ENCODE peak calls at places on chromosomes 7 and 10, in ten cellular contexts. I, A, P, S, K, X, W, J, F and Y are unnamed samples.
A peak's percentile ranks its signal among the peaks of the same experiment; 100 is the strongest.

GRCh38 chr7:104962781-104963180 is 51.2 kb upstream of the KMT2E start:
- DNase-seq in I (no peak), A (no peak), P (no peak), S (no peak), K (no peak), X (no peak), W (no peak), J (no peak), F (no peak), Y (no peak)

GRCh38 chr10:78982726-78983125 is 86.0 kb upstream of the ZMIZ1 start:
- DNase-seq in I (peak; percentile 10), A (no peak), P (no peak), S (no peak), K (no peak), X (no peak), W (no peak), J (no peak), F (no peak), Y (no peak)

GRCh38 chr10:96338279-96338925 is 20.4 kb downstream of the OPALIN start:
- DNase-seq in I (no peak), A (no peak), P (no peak), S (no peak), K (no peak), X (no peak), W (no peak), J (no peak), F (no peak), Y (no peak)

GRCh38 chr7:143934526-143935340 is at the start of gene OR2F2:
- DNase-seq in I (no peak), A (no peak), P (peak; percentile 84), S (no peak), K (no peak), X (no peak), W (no peak), J (no peak), F (no peak), Y (no peak)

GRCh38 chr10:42951486-42952251 is 125.2 kb upstream of the RET start:
- DNase-seq in I (peak; percentile 72), A (no peak), P (no peak), S (peak; percentile 46), K (no peak), X (peak; percentile 14), W (no peak), J (no peak), F (peak; percentile 11), Y (no peak)

GRCh38 chr7:68706291-68706690 is 892.0 kb upstream of the AUTS2 start:
- DNase-seq in I (no peak), A (no peak), P (peak; percentile 91), S (no peak), K (peak; percentile 98), X (no peak), W (no peak), J (no peak), F (no peak), Y (no peak)

GRCh38 chr10:19572056-19572455 is 244.2 kb upstream of the PLXDC2 start:
- DNase-seq in I (no peak), A (no peak), P (no peak), S (no peak), K (no peak), X (no peak), W (no peak), J (no peak), F (no peak), Y (no peak)

GRCh38 chr10:60827791-60828488 is 49.7 kb downstream of the CDK1 start:
- DNase-seq in I (no peak), A (no peak), P (peak; percentile 86), S (no peak), K (no peak), X (no peak), W (peak; percentile 23), J (no peak), F (peak; percentile 89), Y (no peak)

GRCh38 chr10:24873281-24873683 is 79.1 kb downstream of the PRTFDC1 start:
- DNase-seq in I (no peak), A (no peak), P (peak; percentile 95), S (no peak), K (peak; percentile 38), X (peak; percentile 30), W (peak; percentile 27), J (no peak), F (peak; percentile 51), Y (no peak)

GRCh38 chr7:9785211-9785610 is 1188.5 kb upstream of the PHF14 start:
- DNase-seq in I (no peak), A (no peak), P (no peak), S (no peak), K (no peak), X (no peak), W (no peak), J (no peak), F (no peak), Y (no peak)

GRCh38 chr7:36264123-36264916 is 111.3 kb downstream of the EEPD1 start:
- DNase-seq in I (no peak), A (no peak), P (peak; percentile 28), S (no peak), K (no peak), X (no peak), W (no peak), J (no peak), F (no peak), Y (no peak)

GRCh38 chr10:124016795-124017375 is 76.5 kb downstream of the CHST15 start:
- DNase-seq in I (peak; percentile 14), A (no peak), P (no peak), S (no peak), K (no peak), X (no peak), W (no peak), J (no peak), F (no peak), Y (no peak)

GRCh38 chr7:93160410-93160809 is 12.2 kb upstream of the SAMD9L start:
- DNase-seq in I (no peak), A (no peak), P (peak; percentile 30), S (no peak), K (no peak), X (no peak), W (no peak), J (no peak), F (no peak), Y (no peak)

GRCh38 chr10:15293862-15294835 is 76.9 kb downstream of the FAM171A1 start:
- DNase-seq in I (no peak), A (no peak), P (peak; percentile 25), S (no peak), K (no peak), X (no peak), W (no peak), J (no peak), F (no peak), Y (no peak)

GRCh38 chr10:49331431-49331830 is 32.5 kb downstream of the C10orf71 start:
- DNase-seq in I (no peak), A (no peak), P (no peak), S (no peak), K (no peak), X (no peak), W (no peak), J (no peak), F (no peak), Y (no peak)

GRCh38 chr10:101003639-101004206 is 4.1 kb downstream of the LZTS2 start:
- DNase-seq in I (peak; percentile 54), A (no peak), P (no peak), S (no peak), K (no peak), X (no peak), W (no peak), J (no peak), F (no peak), Y (no peak)

GRCh38 chr10:132664883-132665282 is 121.1 kb downstream of the NKX6-2 start:
- DNase-seq in I (no peak), A (no peak), P (no peak), S (peak; percentile 23), K (no peak), X (no peak), W (no peak), J (no peak), F (no peak), Y (no peak)

GRCh38 chr10:131911451-131911850 is 10.6 kb downstream of the PPP2R2D start:
- DNase-seq in I (no peak), A (no peak), P (no peak), S (no peak), K (no peak), X (no peak), W (peak; percentile 38), J (no peak), F (no peak), Y (peak; percentile 58)

GRCh38 chr10:239109-239508 is 103.9 kb downstream of the ZMYND11 start:
- DNase-seq in I (no peak), A (no peak), P (peak; percentile 29), S (no peak), K (peak; percentile 18), X (no peak), W (no peak), J (no peak), F (no peak), Y (no peak)

DNA sequence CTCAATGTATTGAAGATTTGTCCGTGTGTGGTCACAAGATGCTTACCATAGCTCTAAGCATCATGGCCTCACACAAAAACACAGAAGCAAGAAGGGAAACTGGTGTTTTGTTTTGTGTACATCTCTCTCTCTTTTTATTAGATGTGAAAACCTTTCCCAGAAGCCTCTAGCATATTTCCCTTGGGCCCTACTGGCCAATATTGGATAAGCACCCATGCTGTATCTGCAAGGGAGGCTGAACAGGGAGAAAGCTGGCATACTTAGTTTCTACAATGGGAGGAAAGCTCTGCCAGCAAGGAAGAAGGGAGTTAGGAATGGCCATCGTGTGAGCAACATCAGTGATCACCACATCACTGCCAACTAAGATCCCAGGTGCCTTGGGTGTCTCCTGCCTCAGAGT is 9.6 kb upstream of the NAMPT start:
- DNase-seq in I (no peak), A (no peak), P (no peak), S (no peak), K (no peak), X (no peak), W (no peak), J (no peak), F (no peak), Y (no peak)
- TF ChIP-seq CTCF in I (no peak), A (no peak), P (peak; percentile 6), S (no peak), K (no peak), X (no peak), W (no peak), J (no peak), F (no peak), Y (no peak)

GRCh38 chr10:104231784-104232612 is at the start of gene CFAP43:
- DNase-seq in I (peak; percentile 100), A (peak; percentile 99), P (peak; percentile 91), S (peak; percentile 100), K (peak; percentile 96), X (peak; percentile 99), W (peak; percentile 98), J (peak; percentile 97), F (peak; percentile 93), Y (peak; percentile 99)
- TF ChIP-seq POLR2A in I (no peak), A (peak; percentile 66), P (no peak), S (no peak), K (peak; percentile 50), X (peak; percentile 67), W (no peak), J (no peak), F (peak; percentile 54), Y (peak; percentile 33)

GRCh38 chr7:159115601-159116501 is 28.8 kb downstream of the VIPR2 start:
- DNase-seq in I (no peak), A (no peak), P (no peak), S (peak; percentile 37), K (no peak), X (no peak), W (no peak), J (no peak), F (no peak), Y (no peak)
- H3K27ac ChIP-seq in I (peak overlapping the region; percentile 19), A (no peak overlapping the region), P (no peak overlapping the region), S (no peak overlapping the region), K (no peak overlapping the region), X (no peak overlapping the region), W (no peak overlapping the region), J (no peak overlapping the region), F (no peak overlapping the region), Y (no peak overlapping the region)

GRCh38 chr10:16915308-16915707 is 98.1 kb upstream of the RSU1 start:
- DNase-seq in I (no peak), A (no peak), P (no peak), S (no peak), K (no peak), X (no peak), W (no peak), J (no peak), F (peak; percentile 12), Y (no peak)
- TF ChIP-seq CTCF in I (no peak), A (no peak), P (no peak), S (no peak), K (no peak), X (no peak), W (no peak), J (no peak), F (peak; percentile 23), Y (no peak)